ENCODE peak calls at places on chromosomes 13 and 19, in four cellular contexts. N, K, E and T are unnamed samples.

GRCh38 chr19:9848060-9848459 is 12.9 kb downstream of the PIN1 start:
- DNase-seq in N (no peak), K (peak), E (no peak), T (no peak)

GRCh38 chr19:11238781-11239376 is 540 bp upstream of the ANGPTL8 start:
- DNase-seq in N (no peak), K (no peak), E (no peak), T (no peak)

GRCh38 chr13:107835339-107836018 is 379.9 kb downstream of the LIG4 start:
- DNase-seq in N (no peak), K (no peak), E (no peak), T (peak)

GRCh38 chr13:23871616-23872220 is 17.5 kb downstream of the MIPEP start:
- DNase-seq in N (peak), K (no peak), E (no peak), T (peak)

GRCh38 chr19:56270676-56271075 is 1.9 kb upstream of the EDDM13 start:
- DNase-seq in N (no peak), K (no peak), E (no peak), T (peak)

GRCh38 chr13:28268800-28269223 is 130.5 kb downstream of the PAN3 start:
- DNase-seq in N (no peak), K (no peak), E (no peak), T (no peak)

GRCh38 chr13:41137951-41138350 is 5.3 kb upstream of the KBTBD6 start:
- DNase-seq in N (no peak), K (no peak), E (no peak), T (peak)

GRCh38 chr13:111345682-111346081 is 25.2 kb downstream of the TEX29 start:
- DNase-seq in N (no peak), K (no peak), E (no peak), T (no peak)

GRCh38 chr13:31638577-31638976 is 100.7 kb upstream of the RXFP2 start:
- DNase-seq in N (no peak), K (no peak), E (no peak), T (peak)

GRCh38 chr19:12331211-12331941 is 2.1 kb downstream of the ZNF563 start:
- DNase-seq in N (peak), K (peak), E (no peak), T (no peak)
- TF ChIP-seq MAZ in N (peak), K (peak), E (no peak), T (no peak)

GRCh38 chr19:38851622-38852230 is 1.9 kb upstream of the HNRNPL start:
- DNase-seq in N (peak), K (peak), E (peak), T (peak)

GRCh38 chr19:38850231-38850975 is 617 bp upstream of the HNRNPL start:
- DNase-seq in N (peak), K (peak), E (peak), T (peak)

GRCh38 chr19:38853214-38853613 is 3.4 kb upstream of the HNRNPL start:
- DNase-seq in N (no peak), K (no peak), E (no peak), T (no peak)

GRCh38 chr19:38850976-38851621 is 1.3 kb upstream of the HNRNPL start:
- DNase-seq in N (no peak), K (peak), E (no peak), T (no peak)

DNA sequence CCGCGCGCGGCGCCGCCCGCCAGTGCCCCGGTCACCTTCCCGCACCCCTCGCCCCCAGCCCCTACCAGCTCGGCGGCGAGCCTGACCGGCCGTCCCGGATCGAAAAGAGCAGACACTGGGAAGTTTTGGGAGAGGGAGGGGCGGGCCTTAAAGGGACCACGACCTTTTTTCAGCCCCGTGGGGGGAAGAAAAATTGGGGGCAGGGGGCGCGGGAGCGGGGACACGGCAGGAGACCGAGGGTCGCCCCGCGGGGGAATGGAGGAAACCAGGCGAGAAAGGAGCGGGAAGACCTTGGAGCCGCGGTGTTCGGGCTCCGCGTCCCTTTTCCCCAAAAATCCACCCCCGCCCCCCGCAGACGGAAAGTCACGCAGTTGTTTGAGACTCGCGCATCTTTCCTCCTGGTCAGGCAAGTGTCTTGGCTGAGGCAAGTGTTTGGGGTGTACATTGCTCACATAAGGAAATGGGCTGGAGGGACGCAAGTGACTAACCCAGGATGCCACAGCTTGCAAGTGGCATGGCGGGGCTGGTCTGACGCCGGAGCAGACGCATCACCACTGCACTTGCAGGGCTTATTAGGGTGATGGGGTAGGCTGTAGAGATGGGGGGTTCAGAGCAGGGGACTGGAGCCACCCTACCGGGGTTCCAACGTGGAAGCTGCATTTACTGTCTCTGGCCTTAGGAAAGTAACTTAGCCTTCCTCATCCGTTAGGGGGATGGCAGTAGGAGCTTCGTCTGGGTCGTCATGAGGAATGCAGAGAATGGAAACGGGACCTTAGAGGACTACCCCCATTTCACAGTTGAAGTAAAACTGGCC is 2.7 kb upstream of the HNRNPL start:
- DNase-seq in N (no peak), K (peak), E (peak), T (peak)
- TF ChIP-seq MAZ in N (no peak), K (peak), E (no peak), T (no peak)

GRCh38 chr13:27194895-27195764 is 23.5 kb upstream of the USP12 start:
- DNase-seq in N (no peak), K (peak), E (peak), T (peak)
- TF ChIP-seq MAZ in N (no peak), K (no peak), E (no peak), T (peak)

GRCh38 chr19:14476307-14476662 is 1.1 kb upstream of the PTGER1 start:
- DNase-seq in N (no peak), K (no peak), E (no peak), T (no peak)

GRCh38 chr19:14476663-14477401 is 1.7 kb upstream of the PTGER1 start:
- DNase-seq in N (no peak), K (peak), E (peak), T (peak)

GRCh38 chr19:14474827-14475226 is 327 bp downstream of the PTGER1 start:
- DNase-seq in N (no peak), K (no peak), E (no peak), T (no peak)

GRCh38 chr19:14473915-14474578 is 1.1 kb downstream of the PTGER1 start:
- DNase-seq in N (no peak), K (no peak), E (no peak), T (no peak)

GRCh38 chr19:14475251-14476073 is at the start of gene PTGER1:
- DNase-seq in N (no peak), K (peak), E (no peak), T (peak)
- TF ChIP-seq MAZ in N (peak), K (peak), E (no peak), T (peak)

DNA sequence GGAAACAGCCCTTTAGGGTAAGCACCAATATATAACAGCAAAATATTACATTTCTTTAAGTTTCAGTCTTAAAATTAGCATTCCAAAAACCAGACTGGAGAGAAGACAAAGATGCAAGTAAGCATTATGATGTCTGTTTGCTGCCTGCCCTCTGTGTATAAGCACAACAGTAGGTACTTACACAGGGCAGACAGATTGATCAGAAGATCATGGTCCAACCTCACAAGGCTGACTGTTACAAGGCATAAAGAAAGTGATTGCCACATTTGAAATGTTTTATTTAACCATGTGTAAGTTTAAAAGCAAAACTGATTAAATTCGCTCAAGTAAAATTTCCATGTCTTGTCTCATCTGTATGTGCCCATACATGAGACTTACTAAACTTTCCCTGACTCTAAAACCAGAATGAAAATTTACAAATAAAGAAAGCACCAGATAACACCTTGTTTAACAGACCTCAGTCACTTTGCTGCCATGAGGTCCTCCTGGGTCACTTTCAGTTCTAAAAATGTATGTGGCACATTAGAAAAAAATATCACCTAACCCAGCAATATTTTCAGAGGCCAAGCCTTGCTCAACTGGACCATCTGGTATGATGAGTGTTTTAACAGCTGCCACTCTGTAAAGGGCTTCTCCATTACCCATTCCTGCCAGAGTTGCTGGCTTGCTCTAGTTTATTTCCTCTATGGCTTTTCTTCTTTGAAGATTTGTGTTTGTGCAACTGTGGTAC is 297.0 kb downstream of the RBM26 start:
- DNase-seq in N (no peak), K (no peak), E (no peak), T (no peak)
- TF ChIP-seq MAZ in N (no peak), K (no peak), E (no peak), T (no peak)

DNA sequence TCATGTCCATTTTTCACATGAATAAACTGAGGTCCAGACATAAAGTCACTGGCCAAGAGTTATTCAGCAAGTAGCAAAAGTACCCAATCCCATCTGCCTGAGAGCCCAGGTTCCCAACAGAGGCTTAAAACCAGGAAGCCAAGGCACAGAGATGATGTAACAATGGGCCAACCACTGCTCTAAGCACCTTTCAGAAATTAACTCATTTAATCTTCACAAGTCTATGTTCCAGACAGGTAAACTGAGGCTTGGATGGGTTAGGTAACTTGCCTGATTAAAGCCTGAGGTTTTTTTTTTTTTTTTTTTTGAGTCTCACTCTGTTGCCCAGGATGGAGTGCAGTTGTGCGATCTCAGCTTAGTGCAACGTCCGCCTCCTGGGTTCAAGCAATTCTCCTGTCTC is 4.0 kb upstream of the DYRK1B start:
- DNase-seq in N (no peak), K (no peak), E (no peak), T (no peak)
- TF ChIP-seq MAZ in N (no peak), K (no peak), E (no peak), T (no peak)

GRCh38 chr19:1587872-1588271 is 4.8 kb downstream of the MBD3 start:
- DNase-seq in N (peak), K (no peak), E (no peak), T (no peak)

GRCh38 chr19:1592023-1592754 is 476 bp downstream of the MBD3 start:
- DNase-seq in N (peak), K (peak), E (peak), T (peak)

GRCh38 chr19:1591421-1592022 is 1.1 kb downstream of the MBD3 start:
- DNase-seq in N (no peak), K (no peak), E (no peak), T (no peak)

GRCh38 chr19:1592755-1593628 is at the start of gene MBD3:
- DNase-seq in N (peak), K (peak), E (peak), T (peak)

GRCh38 chr19:1590641-1591397 is 1.8 kb downstream of the MBD3 start:
- DNase-seq in N (peak), K (peak), E (no peak), T (no peak)
- TF ChIP-seq MAZ in N (no peak), K (no peak), E (no peak), T (no peak)

DNA sequence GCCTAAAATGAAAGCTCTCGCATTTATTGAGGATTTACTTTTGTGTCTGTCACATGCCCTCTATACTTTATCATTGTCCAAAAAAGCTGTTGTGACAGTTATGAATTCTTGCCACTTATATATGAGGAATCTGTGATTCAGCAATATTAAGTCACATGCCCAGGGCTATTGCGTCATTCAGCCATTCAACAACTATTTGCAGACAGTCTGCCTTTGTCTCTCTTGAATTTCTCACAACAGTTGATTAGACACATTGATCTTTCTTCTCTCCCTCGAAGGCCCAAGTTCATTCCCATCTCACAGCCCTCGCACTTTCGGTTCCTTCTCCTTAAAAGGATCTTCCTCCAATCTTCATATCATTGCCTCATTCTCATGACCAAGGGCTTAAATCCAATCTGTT is 342.6 kb downstream of the MZT1 start:
- DNase-seq in N (peak), K (no peak), E (no peak), T (peak)
- TF ChIP-seq MAZ in N (no peak), K (no peak), E (no peak), T (no peak)

GRCh38 chr13:43157796-43158195 is 134.4 kb downstream of the DNAJC15 start:
- DNase-seq in N (no peak), K (no peak), E (no peak), T (no peak)

GRCh38 chr13:43154839-43155238 is 131.5 kb downstream of the DNAJC15 start:
- DNase-seq in N (no peak), K (no peak), E (no peak), T (no peak)

GRCh38 chr13:43156916-43157315 is 133.5 kb downstream of the DNAJC15 start:
- DNase-seq in N (no peak), K (no peak), E (no peak), T (no peak)

GRCh38 chr13:43154083-43154739 is 130.8 kb downstream of the DNAJC15 start:
- DNase-seq in N (no peak), K (no peak), E (no peak), T (no peak)

DNA sequence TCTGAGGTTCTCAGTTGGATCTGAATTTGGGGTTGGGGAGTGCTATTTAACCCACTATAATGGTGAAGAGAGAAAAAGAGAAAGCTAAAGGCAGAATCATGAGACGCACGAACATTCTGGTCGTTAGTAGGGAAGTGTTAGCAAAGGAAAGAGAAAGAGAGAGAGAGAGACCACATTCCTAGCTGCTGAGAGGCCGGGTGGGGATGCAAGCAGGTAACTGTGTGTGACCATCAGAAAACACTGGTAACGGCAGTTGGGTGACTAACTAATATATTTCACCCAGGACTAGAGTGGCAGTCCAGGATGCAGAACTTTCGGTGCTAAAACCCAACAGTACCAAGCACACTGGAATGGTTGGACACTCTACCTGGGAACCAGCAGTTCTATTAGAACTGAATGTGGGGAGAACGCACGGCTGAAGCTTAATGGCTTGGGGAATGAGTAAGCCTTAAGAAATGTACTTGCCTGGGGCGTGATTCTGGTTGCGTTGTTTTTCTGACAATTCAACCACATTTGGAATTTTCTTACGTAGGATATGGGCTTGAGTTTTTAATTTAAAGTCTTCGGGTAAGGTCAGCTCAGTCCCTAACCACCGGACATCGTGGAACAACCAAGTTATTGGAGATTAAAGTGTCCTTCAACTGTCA is 130.2 kb downstream of the DNAJC15 start:
- DNase-seq in N (no peak), K (no peak), E (peak), T (peak)
- TF ChIP-seq MAZ in N (no peak), K (no peak), E (no peak), T (no peak)